ENCODE peak calls at places on chromosomes 4 and X, in nine cellular contexts. One of them, this sample, is unnamed.

GRCh38 chrX:78822157-78822683 is 74.7 kb downstream of the LPAR4 start:
- DNase-seq in breast epithelium: no peak
- DNase-seq in fibroblast of pulmonary artery: no peak
- DNase-seq in Peyer's patch: no peak
- DNase-seq in sigmoid colon: no peak
- DNase-seq in dorsolateral prefrontal cortex: no peak
- DNase-seq in PC-3: no peak
- DNase-seq in kidney epithelial cell: no peak
- DNase-seq in IMR-90: no peak
- DNase-seq in this sample: no peak

GRCh38 chrX:109890910-109891502 is 111.9 kb upstream of the TMEM164 start:
- DNase-seq in sigmoid colon: peak; percentile 70
- DNase-seq in kidney epithelial cell: peak; percentile 0
- DNase-seq in breast epithelium: peak; percentile 36
- DNase-seq in fibroblast of pulmonary artery: peak; percentile 70
- DNase-seq in IMR-90: peak; percentile 59
- DNase-seq in PC-3: peak; percentile 74
- DNase-seq in dorsolateral prefrontal cortex: peak; percentile 54
- DNase-seq in Peyer's patch: peak; percentile 77
- DNase-seq in this sample: peak; percentile 74

GRCh38 chr4:108937066-108937465 is 174.2 kb upstream of the ETNPPL start:
- DNase-seq in sigmoid colon: no peak
- DNase-seq in breast epithelium: no peak
- DNase-seq in kidney epithelial cell: no peak
- DNase-seq in IMR-90: peak; percentile 38
- DNase-seq in Peyer's patch: no peak
- DNase-seq in PC-3: no peak
- DNase-seq in fibroblast of pulmonary artery: no peak
- DNase-seq in dorsolateral prefrontal cortex: no peak
- DNase-seq in this sample: no peak

GRCh38 chr4:8400641-8401325 is 39.7 kb downstream of the ACOX3 start:
- DNase-seq in Peyer's patch: no peak
- DNase-seq in PC-3: no peak
- DNase-seq in sigmoid colon: no peak
- DNase-seq in fibroblast of pulmonary artery: no peak
- DNase-seq in dorsolateral prefrontal cortex: no peak
- DNase-seq in kidney epithelial cell: no peak
- DNase-seq in breast epithelium: no peak
- DNase-seq in IMR-90: no peak
- DNase-seq in this sample: no peak

GRCh38 chr4:143455211-143455610 is 58.3 kb upstream of the SMARCA5 start:
- DNase-seq in PC-3: no peak
- DNase-seq in breast epithelium: no peak
- DNase-seq in kidney epithelial cell: no peak
- DNase-seq in fibroblast of pulmonary artery: no peak
- DNase-seq in Peyer's patch: no peak
- DNase-seq in sigmoid colon: no peak
- DNase-seq in dorsolateral prefrontal cortex: no peak
- DNase-seq in IMR-90: no peak
- DNase-seq in this sample: peak; percentile 15

GRCh38 chr4:184957451-184958115 is 60.7 kb upstream of the HELT start:
- DNase-seq in sigmoid colon: no peak
- DNase-seq in PC-3: no peak
- DNase-seq in kidney epithelial cell: no peak
- DNase-seq in Peyer's patch: no peak
- DNase-seq in breast epithelium: no peak
- DNase-seq in fibroblast of pulmonary artery: no peak
- DNase-seq in dorsolateral prefrontal cortex: no peak
- DNase-seq in IMR-90: no peak
- DNase-seq in this sample: no peak

GRCh38 chr4:107719211-107719926 is 665 bp downstream of the PAPSS1 start:
- DNase-seq in IMR-90: peak; percentile 26
- DNase-seq in dorsolateral prefrontal cortex: no peak
- DNase-seq in fibroblast of pulmonary artery: peak; percentile 34
- DNase-seq in PC-3: peak; percentile 46
- DNase-seq in sigmoid colon: peak; percentile 70
- DNase-seq in breast epithelium: peak; percentile 51
- DNase-seq in Peyer's patch: no peak
- DNase-seq in kidney epithelial cell: no peak
- DNase-seq in this sample: peak; percentile 36

GRCh38 chr4:7630559-7631287 is 196.0 kb upstream of the PSAPL1 start:
- DNase-seq in IMR-90: peak; percentile 89
- DNase-seq in kidney epithelial cell: peak; percentile 16
- DNase-seq in PC-3: peak; percentile 94
- DNase-seq in fibroblast of pulmonary artery: peak; percentile 67
- DNase-seq in dorsolateral prefrontal cortex: peak; percentile 72
- DNase-seq in breast epithelium: no peak
- DNase-seq in Peyer's patch: no peak
- DNase-seq in sigmoid colon: no peak
- DNase-seq in this sample: peak; percentile 77

GRCh38 chrX:105460366-105460765 is 239.9 kb upstream of the TEX13A start:
- DNase-seq in kidney epithelial cell: no peak
- DNase-seq in sigmoid colon: no peak
- DNase-seq in fibroblast of pulmonary artery: peak; percentile 56
- DNase-seq in dorsolateral prefrontal cortex: no peak
- DNase-seq in breast epithelium: no peak
- DNase-seq in Peyer's patch: no peak
- DNase-seq in PC-3: peak; percentile 30
- DNase-seq in IMR-90: no peak
- DNase-seq in this sample: peak; percentile 67

GRCh38 chrX:103215037-103215767 is at the start of gene BEX4:
- DNase-seq in dorsolateral prefrontal cortex: peak; percentile 88
- DNase-seq in breast epithelium: peak; percentile 84
- DNase-seq in IMR-90: peak; percentile 41
- DNase-seq in sigmoid colon: peak; percentile 95
- DNase-seq in PC-3: peak; percentile 68
- DNase-seq in kidney epithelial cell: no peak
- DNase-seq in Peyer's patch: peak; percentile 93
- DNase-seq in fibroblast of pulmonary artery: peak; percentile 64
- DNase-seq in this sample: peak; percentile 69

GRCh38 chrX:14913241-14913640 is 40.0 kb downstream of the MOSPD2 start:
- DNase-seq in PC-3: peak; percentile 3
- DNase-seq in dorsolateral prefrontal cortex: no peak
- DNase-seq in kidney epithelial cell: no peak
- DNase-seq in IMR-90: peak; percentile 22
- DNase-seq in Peyer's patch: no peak
- DNase-seq in sigmoid colon: no peak
- DNase-seq in breast epithelium: peak; percentile 19
- DNase-seq in fibroblast of pulmonary artery: peak; percentile 53
- DNase-seq in this sample: peak; percentile 15

GRCh38 chr4:54541426-54542118 is 116.2 kb upstream of the KIT start:
- DNase-seq in fibroblast of pulmonary artery: peak; percentile 54
- DNase-seq in kidney epithelial cell: no peak
- DNase-seq in dorsolateral prefrontal cortex: no peak
- DNase-seq in sigmoid colon: no peak
- DNase-seq in breast epithelium: no peak
- DNase-seq in Peyer's patch: no peak
- DNase-seq in IMR-90: peak; percentile 54
- DNase-seq in PC-3: no peak
- DNase-seq in this sample: no peak

GRCh38 chrX:10133980-10134676 is 22.6 kb upstream of the CLCN4 start:
- DNase-seq in sigmoid colon: peak; percentile 22
- DNase-seq in kidney epithelial cell: no peak
- DNase-seq in Peyer's patch: no peak
- DNase-seq in IMR-90: no peak
- DNase-seq in dorsolateral prefrontal cortex: no peak
- DNase-seq in fibroblast of pulmonary artery: no peak
- DNase-seq in breast epithelium: no peak
- DNase-seq in PC-3: no peak
- DNase-seq in this sample: no peak
- TF ChIP-seq CTCF in sigmoid colon: no peak
- TF ChIP-seq CTCF in kidney epithelial cell: no peak
- TF ChIP-seq CTCF in Peyer's patch: no peak
- TF ChIP-seq CTCF in IMR-90: no peak
- TF ChIP-seq CTCF in dorsolateral prefrontal cortex: no peak
- TF ChIP-seq CTCF in fibroblast of pulmonary artery: no peak
- TF ChIP-seq CTCF in breast epithelium: no peak
- TF ChIP-seq CTCF in PC-3: no peak
- TF ChIP-seq CTCF in this sample: no peak

DNA sequence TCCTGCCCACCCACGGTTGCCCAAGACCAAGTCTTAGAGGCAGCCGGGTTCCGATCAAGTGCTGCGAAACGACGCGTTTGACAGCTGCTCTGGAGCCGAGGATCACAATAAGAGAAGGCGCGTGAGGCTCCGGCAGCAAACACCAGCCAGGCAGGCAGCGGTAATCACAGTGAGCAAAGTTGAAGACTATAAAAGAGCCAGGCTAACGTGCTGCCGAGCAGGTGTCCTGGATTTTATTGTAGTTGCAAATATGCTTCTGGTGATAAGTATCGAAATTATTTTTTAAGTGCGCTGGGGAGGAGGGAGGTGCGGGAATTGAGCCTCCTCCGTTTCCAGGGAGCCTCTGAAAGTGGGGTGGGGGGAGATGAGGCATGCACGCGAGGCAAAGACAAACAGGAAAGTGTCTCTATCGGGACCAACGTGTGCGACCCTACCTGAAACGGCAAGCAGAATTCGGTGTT is 597 bp downstream of the GABRA2 start:
- DNase-seq in fibroblast of pulmonary artery: peak; percentile 16
- DNase-seq in dorsolateral prefrontal cortex: peak; percentile 28
- DNase-seq in IMR-90: no peak
- DNase-seq in Peyer's patch: peak; percentile 74
- DNase-seq in sigmoid colon: no peak
- DNase-seq in PC-3: no peak
- DNase-seq in breast epithelium: no peak
- DNase-seq in kidney epithelial cell: no peak
- DNase-seq in this sample: peak; percentile 8
- H3K4me3 ChIP-seq in fibroblast of pulmonary artery: peak overlapping the region; percentile 43
- H3K4me3 ChIP-seq in dorsolateral prefrontal cortex: peak overlapping the region; percentile 72
- H3K4me3 ChIP-seq in IMR-90: peak overlapping the region; percentile 45
- H3K4me3 ChIP-seq in Peyer's patch: no peak overlapping the region
- H3K4me3 ChIP-seq in sigmoid colon: peak overlapping the region; percentile 43
- H3K4me3 ChIP-seq in PC-3: no peak overlapping the region
- H3K4me3 ChIP-seq in breast epithelium: peak overlapping the region; percentile 57
- H3K4me3 ChIP-seq in kidney epithelial cell: peak overlapping the region; percentile 5
- H3K4me3 ChIP-seq in this sample: no peak overlapping the region

DNA sequence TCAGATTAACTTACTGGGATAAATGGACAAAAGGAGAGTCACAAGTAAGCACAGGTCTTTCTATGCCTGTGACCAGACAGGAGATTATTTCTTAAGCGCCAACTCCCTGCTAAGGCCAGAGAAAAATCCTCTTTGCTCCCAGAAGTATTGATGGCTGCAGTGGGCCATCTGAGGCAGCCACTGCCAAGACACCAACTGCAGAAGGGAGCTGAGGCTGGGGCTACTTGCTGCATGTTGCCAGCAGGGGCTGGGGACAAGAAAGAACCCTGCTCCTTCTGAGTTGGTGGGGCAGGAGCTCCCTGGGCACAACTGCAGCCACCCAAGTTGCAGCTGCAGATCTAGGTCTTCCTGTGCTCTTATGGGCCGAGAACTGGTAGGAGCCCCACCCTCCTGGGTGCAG is 1075.3 kb downstream of the PCDH18 start:
- DNase-seq in Peyer's patch: no peak
- DNase-seq in sigmoid colon: no peak
- DNase-seq in PC-3: no peak
- DNase-seq in IMR-90: no peak
- DNase-seq in breast epithelium: no peak
- DNase-seq in dorsolateral prefrontal cortex: no peak
- DNase-seq in kidney epithelial cell: no peak
- DNase-seq in fibroblast of pulmonary artery: no peak
- DNase-seq in this sample: no peak
- TF ChIP-seq CTCF in Peyer's patch: no peak
- TF ChIP-seq CTCF in sigmoid colon: no peak
- TF ChIP-seq CTCF in PC-3: no peak
- TF ChIP-seq CTCF in IMR-90: no peak
- TF ChIP-seq CTCF in breast epithelium: no peak
- TF ChIP-seq CTCF in dorsolateral prefrontal cortex: no peak
- TF ChIP-seq CTCF in kidney epithelial cell: no peak
- TF ChIP-seq CTCF in fibroblast of pulmonary artery: no peak
- TF ChIP-seq CTCF in this sample: no peak

GRCh38 chr4:147791341-147791740 is 59.5 kb downstream of the ARHGAP10 start:
- DNase-seq in Peyer's patch: no peak
- DNase-seq in PC-3: no peak
- DNase-seq in fibroblast of pulmonary artery: no peak
- DNase-seq in kidney epithelial cell: no peak
- DNase-seq in IMR-90: no peak
- DNase-seq in sigmoid colon: no peak
- DNase-seq in dorsolateral prefrontal cortex: no peak
- DNase-seq in breast epithelium: no peak
- DNase-seq in this sample: no peak

GRCh38 chr4:147794787-147795413 is 63.0 kb downstream of the ARHGAP10 start:
- DNase-seq in kidney epithelial cell: no peak
- DNase-seq in Peyer's patch: no peak
- DNase-seq in breast epithelium: no peak
- DNase-seq in sigmoid colon: no peak
- DNase-seq in fibroblast of pulmonary artery: no peak
- DNase-seq in PC-3: no peak
- DNase-seq in dorsolateral prefrontal cortex: no peak
- DNase-seq in IMR-90: no peak
- DNase-seq in this sample: no peak

GRCh38 chr4:147793973-147794690 is 62.2 kb downstream of the ARHGAP10 start:
- DNase-seq in dorsolateral prefrontal cortex: no peak
- DNase-seq in sigmoid colon: no peak
- DNase-seq in PC-3: peak; percentile 6
- DNase-seq in fibroblast of pulmonary artery: no peak
- DNase-seq in kidney epithelial cell: no peak
- DNase-seq in IMR-90: no peak
- DNase-seq in breast epithelium: no peak
- DNase-seq in Peyer's patch: no peak
- DNase-seq in this sample: no peak

GRCh38 chr4:147791870-147792269 is 60.0 kb downstream of the ARHGAP10 start:
- DNase-seq in dorsolateral prefrontal cortex: no peak
- DNase-seq in sigmoid colon: no peak
- DNase-seq in Peyer's patch: no peak
- DNase-seq in PC-3: no peak
- DNase-seq in breast epithelium: no peak
- DNase-seq in IMR-90: no peak
- DNase-seq in kidney epithelial cell: no peak
- DNase-seq in fibroblast of pulmonary artery: no peak
- DNase-seq in this sample: peak; percentile 37

GRCh38 chr4:147793569-147793968 is 61.7 kb downstream of the ARHGAP10 start:
- DNase-seq in PC-3: no peak
- DNase-seq in fibroblast of pulmonary artery: no peak
- DNase-seq in Peyer's patch: no peak
- DNase-seq in sigmoid colon: no peak
- DNase-seq in breast epithelium: no peak
- DNase-seq in kidney epithelial cell: no peak
- DNase-seq in dorsolateral prefrontal cortex: no peak
- DNase-seq in IMR-90: peak; percentile 35
- DNase-seq in this sample: no peak
- H3K4me3 ChIP-seq in PC-3: peak overlapping the region; percentile 20
- H3K4me3 ChIP-seq in fibroblast of pulmonary artery: no peak overlapping the region
- H3K4me3 ChIP-seq in Peyer's patch: no peak overlapping the region
- H3K4me3 ChIP-seq in sigmoid colon: no peak overlapping the region
- H3K4me3 ChIP-seq in breast epithelium: no peak overlapping the region
- H3K4me3 ChIP-seq in kidney epithelial cell: no peak overlapping the region
- H3K4me3 ChIP-seq in dorsolateral prefrontal cortex: no peak overlapping the region
- H3K4me3 ChIP-seq in IMR-90: no peak overlapping the region
- H3K4me3 ChIP-seq in this sample: no peak overlapping the region

GRCh38 chr4:76680934-76681333 is 217.0 kb downstream of the SOWAHB start:
- DNase-seq in breast epithelium: no peak
- DNase-seq in sigmoid colon: no peak
- DNase-seq in kidney epithelial cell: no peak
- DNase-seq in dorsolateral prefrontal cortex: no peak
- DNase-seq in fibroblast of pulmonary artery: no peak
- DNase-seq in Peyer's patch: no peak
- DNase-seq in IMR-90: no peak
- DNase-seq in PC-3: no peak
- DNase-seq in this sample: no peak
- TF ChIP-seq CTCF in breast epithelium: no peak
- TF ChIP-seq CTCF in sigmoid colon: no peak
- TF ChIP-seq CTCF in kidney epithelial cell: no peak
- TF ChIP-seq CTCF in dorsolateral prefrontal cortex: no peak
- TF ChIP-seq CTCF in fibroblast of pulmonary artery: no peak
- TF ChIP-seq CTCF in Peyer's patch: peak; percentile 43
- TF ChIP-seq CTCF in IMR-90: no peak
- TF ChIP-seq CTCF in PC-3: no peak
- TF ChIP-seq CTCF in this sample: no peak

This sample was measured in cardiac fibroblast.